ENCODE peak calls at places on chromosomes 5 and 9, in five cellular contexts. One of them, this sample, is unnamed.

GRCh38 chr5:144035341-144035740 is 135.1 kb downstream of the YIPF5 start:
- DNase-seq in H1: no peak
- DNase-seq in neuronal stem cell: no peak
- DNase-seq in H9: no peak
- DNase-seq in trophoblast cell: no peak
- DNase-seq in this sample: no peak

GRCh38 chr9:29211681-29212589 is 1638.7 kb upstream of the C9orf72 start:
- DNase-seq in H1: peak; percentile 85
- DNase-seq in neuronal stem cell: peak; percentile 65
- DNase-seq in H9: peak; percentile 69
- DNase-seq in trophoblast cell: no peak
- DNase-seq in this sample: peak; percentile 63

GRCh38 chr5:157630341-157630740 is 21.9 kb downstream of the SOX30 start:
- DNase-seq in H1: no peak
- DNase-seq in neuronal stem cell: no peak
- DNase-seq in H9: no peak
- DNase-seq in trophoblast cell: no peak
- DNase-seq in this sample: no peak

GRCh38 chr9:137872296-137872695 is 5.3 kb upstream of the CACNA1B start:
- DNase-seq in H1: no peak
- DNase-seq in neuronal stem cell: no peak
- DNase-seq in H9: no peak
- DNase-seq in trophoblast cell: no peak
- DNase-seq in this sample: no peak

GRCh38 chr9:37971691-37972090 is 67.8 kb upstream of the SLC25A51 start:
- DNase-seq in H1: no peak
- DNase-seq in neuronal stem cell: no peak
- DNase-seq in H9: no peak
- DNase-seq in trophoblast cell: no peak
- DNase-seq in this sample: no peak

GRCh38 chr5:96648598-96648997 is 13.6 kb upstream of the CAST start:
- DNase-seq in H1: no peak
- DNase-seq in neuronal stem cell: no peak
- DNase-seq in H9: no peak
- DNase-seq in trophoblast cell: peak; percentile 12
- DNase-seq in this sample: peak; percentile 47

GRCh38 chr9:14593406-14593805 is 99.8 kb downstream of the ZDHHC21 start:
- DNase-seq in H1: no peak
- DNase-seq in neuronal stem cell: no peak
- DNase-seq in H9: no peak
- DNase-seq in trophoblast cell: no peak
- DNase-seq in this sample: no peak

GRCh38 chr5:139461698-139462097 is 845 bp downstream of the ECSCR start:
- DNase-seq in H1: no peak
- DNase-seq in neuronal stem cell: no peak
- DNase-seq in H9: no peak
- DNase-seq in trophoblast cell: no peak
- DNase-seq in this sample: peak; percentile 67

GRCh38 chr5:544675-545330 is 20.6 kb upstream of the SLC9A3 start:
- DNase-seq in H1: no peak
- DNase-seq in neuronal stem cell: no peak
- DNase-seq in H9: no peak
- DNase-seq in trophoblast cell: no peak
- DNase-seq in this sample: no peak

GRCh38 chr5:151155149-151155776 is 2.3 kb downstream of the ANXA6 start:
- DNase-seq in H1: no peak
- DNase-seq in neuronal stem cell: no peak
- DNase-seq in H9: no peak
- DNase-seq in trophoblast cell: no peak
- DNase-seq in this sample: no peak

GRCh38 chr5:160837211-160837610 is 14.8 kb downstream of the ATP10B start:
- DNase-seq in H1: no peak
- DNase-seq in neuronal stem cell: no peak
- DNase-seq in H9: no peak
- DNase-seq in trophoblast cell: no peak
- DNase-seq in this sample: no peak

GRCh38 chr9:86703346-86703745 is 244.0 kb downstream of the GAS1 start:
- DNase-seq in H1: no peak
- DNase-seq in neuronal stem cell: no peak
- DNase-seq in H9: no peak
- DNase-seq in trophoblast cell: peak; percentile 71
- DNase-seq in this sample: no peak

GRCh38 chr9:75551866-75552265 is 338.6 kb upstream of the PCSK5 start:
- DNase-seq in H1: no peak
- DNase-seq in neuronal stem cell: no peak
- DNase-seq in H9: no peak
- DNase-seq in trophoblast cell: no peak
- DNase-seq in this sample: no peak

GRCh38 chr5:173705512-173705825 is 89.0 kb upstream of the BOD1 start:
- DNase-seq in H1: no peak
- DNase-seq in neuronal stem cell: no peak
- DNase-seq in H9: no peak
- DNase-seq in trophoblast cell: no peak
- DNase-seq in this sample: no peak
- H2BK12ac ChIP-seq in H1: no peak overlapping the region
- H2BK12ac ChIP-seq in neuronal stem cell: peak overlapping the region; percentile 26
- H2BK12ac ChIP-seq in H9: no peak overlapping the region
- H2BK12ac ChIP-seq in trophoblast cell: no peak overlapping the region
- H2BK12ac ChIP-seq in this sample: no peak overlapping the region

GRCh38 chr5:120586646-120587045 is 122.5 kb downstream of the PRR16 start:
- DNase-seq in H1: no peak
- DNase-seq in neuronal stem cell: no peak
- DNase-seq in H9: no peak
- DNase-seq in trophoblast cell: no peak
- DNase-seq in this sample: no peak
- H3K4me1 ChIP-seq in H1: no peaks in the 10 kb centered on the region
- H3K4me1 ChIP-seq in neuronal stem cell: no peaks in the 10 kb centered on the region
- H3K4me1 ChIP-seq in H9: no peaks in the 10 kb centered on the region
- H3K4me1 ChIP-seq in trophoblast cell: no peaks in the 10 kb centered on the region
- H3K4me1 ChIP-seq in this sample: no peaks in the 10 kb centered on the region

DNA sequence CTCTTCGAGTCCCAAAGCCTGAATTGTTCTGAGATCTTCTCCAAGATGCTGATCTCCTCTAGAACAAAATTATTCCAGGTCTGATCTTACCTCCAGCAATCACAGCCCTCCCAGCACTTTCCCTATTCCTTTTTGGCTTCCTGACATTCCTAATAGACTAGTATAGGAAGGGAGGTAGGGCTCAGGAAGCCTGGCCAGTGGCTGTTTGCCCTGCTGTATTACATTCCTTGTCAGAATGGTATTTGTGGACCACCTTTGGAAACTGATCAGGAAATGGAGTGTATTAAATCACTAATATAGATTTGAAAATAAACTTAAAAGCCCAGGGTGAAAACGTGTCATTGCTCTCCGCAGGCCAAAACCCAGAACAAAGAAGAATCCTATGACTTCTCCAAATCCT is 74.3 kb upstream of the ENTREP1 start:
- DNase-seq in H1: no peak
- DNase-seq in neuronal stem cell: no peak
- DNase-seq in H9: no peak
- DNase-seq in trophoblast cell: no peak
- DNase-seq in this sample: no peak
- H2BK12ac ChIP-seq in H1: no peak overlapping the region
- H2BK12ac ChIP-seq in neuronal stem cell: no peak overlapping the region
- H2BK12ac ChIP-seq in H9: no peak overlapping the region
- H2BK12ac ChIP-seq in trophoblast cell: no peak overlapping the region
- H2BK12ac ChIP-seq in this sample: no peak overlapping the region

GRCh38 chr5:142016576-142016975 is 3.7 kb upstream of the GNPDA1 start:
- DNase-seq in H1: no peak
- DNase-seq in neuronal stem cell: no peak
- DNase-seq in H9: no peak
- DNase-seq in trophoblast cell: no peak
- DNase-seq in this sample: no peak
- H3K4me1 ChIP-seq in H1: no peaks in the 10 kb centered on the region
- H3K4me1 ChIP-seq in neuronal stem cell: no peaks in the 10 kb centered on the region
- H3K4me1 ChIP-seq in H9: no peaks in the 10 kb centered on the region
- H3K4me1 ChIP-seq in trophoblast cell: peaks cover 3% of the 10 kb centered on the region
- H3K4me1 ChIP-seq in this sample: peaks cover 25% of the 10 kb centered on the region

DNA sequence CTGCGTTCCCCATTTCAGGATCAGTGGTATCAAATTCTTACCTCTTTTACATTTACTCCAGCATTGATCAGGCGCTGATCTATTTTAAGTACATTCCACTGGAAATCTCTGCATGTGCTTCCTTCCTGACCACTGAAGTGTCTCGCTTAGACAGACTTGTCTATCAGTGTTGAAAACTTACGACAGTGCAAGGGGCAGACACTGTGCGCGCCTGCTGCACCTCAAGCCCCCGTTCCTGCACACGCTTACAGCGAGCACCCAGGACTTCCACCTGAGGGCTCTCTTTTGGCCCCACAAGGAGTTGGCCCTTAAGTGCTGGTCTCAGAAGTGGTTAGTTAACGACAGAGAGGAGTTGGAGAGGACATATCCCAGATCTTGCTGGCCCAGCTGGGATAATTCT is 94.6 kb downstream of the LHFPL2 start:
- DNase-seq in H1: no peak
- DNase-seq in neuronal stem cell: no peak
- DNase-seq in H9: no peak
- DNase-seq in trophoblast cell: no peak
- DNase-seq in this sample: no peak
- H2BK12ac ChIP-seq in H1: no peak overlapping the region
- H2BK12ac ChIP-seq in neuronal stem cell: no peak overlapping the region
- H2BK12ac ChIP-seq in H9: no peak overlapping the region
- H2BK12ac ChIP-seq in trophoblast cell: no peak overlapping the region
- H2BK12ac ChIP-seq in this sample: no peak overlapping the region

This sample was measured in mesenchymal stem cell.